ENCODE peak calls at places on chromosome 4, in nine cellular contexts. Q, F, K, Y, X, A, H, T and Z are unnamed samples.
A peak's percentile ranks its signal among the peaks of the same experiment; 100 is the strongest.

GRCh38 chr4:185837415-185838103 is 25.6 kb upstream of the SORBS2 start:
- DNase-seq in Q (no peak), F (no peak), X (no peak), T (no peak), H (no peak), A (no peak), K (no peak), Y (no peak), Z (no peak)

GRCh38 chr4:111788046-111788642 is 357.1 kb upstream of the FAM241A start:
- DNase-seq in K (no peak), F (no peak), X (no peak), Q (no peak), Y (peak; percentile 67), T (no peak), H (no peak), A (no peak), Z (no peak)

GRCh38 chr4:140851032-140851636 is 94.9 kb upstream of the TBC1D9 start:
- DNase-seq in F (peak; percentile 51), T (no peak), Q (no peak), K (no peak), Y (no peak), A (no peak), X (no peak), H (peak; percentile 26), Z (peak; percentile 14)

GRCh38 chr4:146095091-146095690 is 80.3 kb upstream of the LSM6 start:
- DNase-seq in H (no peak), X (no peak), A (no peak), Q (no peak), K (no peak), Y (no peak), T (no peak), F (peak; percentile 59), Z (no peak)

GRCh38 chr4:100356172-100356571 is 161.7 kb downstream of the EMCN start:
- DNase-seq in T (no peak), F (no peak), A (no peak), X (no peak), H (no peak), Y (no peak), Q (peak; percentile 41), K (no peak), Z (no peak)

GRCh38 chr4:122243785-122244184 is 91.7 kb downstream of the BLTP1 start:
- DNase-seq in H (no peak), Q (no peak), Y (no peak), T (no peak), A (no peak), F (no peak), K (no peak), X (no peak), Z (no peak)

GRCh38 chr4:149291463-149291862 is 524.2 kb downstream of the IQCM start:
- DNase-seq in A (no peak), T (no peak), Q (no peak), Y (no peak), H (no peak), X (no peak), K (no peak), F (peak; percentile 9), Z (peak; percentile 17)

GRCh38 chr4:128862608-128863313 is 53.3 kb downstream of the JADE1 start:
- DNase-seq in K (no peak), Y (no peak), H (no peak), F (no peak), T (no peak), X (no peak), Q (no peak), A (peak; percentile 24), Z (no peak)

GRCh38 chr4:94936854-94937253 is 179.1 kb downstream of the BMPR1B start:
- DNase-seq in H (no peak), T (no peak), X (no peak), F (no peak), Q (no peak), Y (no peak), K (no peak), A (no peak), Z (no peak)

GRCh38 chr4:7347981-7348380 is 86.7 kb downstream of the PSAPL1 start:
- DNase-seq in T (no peak), K (no peak), Q (no peak), X (no peak), A (no peak), Y (no peak), H (no peak), F (peak; percentile 28), Z (no peak)

GRCh38 chr4:125021189-125021588 is 293.6 kb upstream of the FAT4 start:
- DNase-seq in T (no peak), Q (no peak), Y (no peak), H (no peak), F (no peak), K (no peak), X (no peak), A (no peak), Z (no peak)

GRCh38 chr4:125022855-125023501 is 291.8 kb upstream of the FAT4 start:
- DNase-seq in H (no peak), F (no peak), T (no peak), K (no peak), Y (no peak), A (no peak), X (no peak), Q (no peak), Z (no peak)

GRCh38 chr4:125016892-125017299 is 297.9 kb upstream of the FAT4 start:
- DNase-seq in H (no peak), X (no peak), T (no peak), Q (no peak), Y (no peak), A (no peak), K (no peak), F (no peak), Z (no peak)

DNA sequence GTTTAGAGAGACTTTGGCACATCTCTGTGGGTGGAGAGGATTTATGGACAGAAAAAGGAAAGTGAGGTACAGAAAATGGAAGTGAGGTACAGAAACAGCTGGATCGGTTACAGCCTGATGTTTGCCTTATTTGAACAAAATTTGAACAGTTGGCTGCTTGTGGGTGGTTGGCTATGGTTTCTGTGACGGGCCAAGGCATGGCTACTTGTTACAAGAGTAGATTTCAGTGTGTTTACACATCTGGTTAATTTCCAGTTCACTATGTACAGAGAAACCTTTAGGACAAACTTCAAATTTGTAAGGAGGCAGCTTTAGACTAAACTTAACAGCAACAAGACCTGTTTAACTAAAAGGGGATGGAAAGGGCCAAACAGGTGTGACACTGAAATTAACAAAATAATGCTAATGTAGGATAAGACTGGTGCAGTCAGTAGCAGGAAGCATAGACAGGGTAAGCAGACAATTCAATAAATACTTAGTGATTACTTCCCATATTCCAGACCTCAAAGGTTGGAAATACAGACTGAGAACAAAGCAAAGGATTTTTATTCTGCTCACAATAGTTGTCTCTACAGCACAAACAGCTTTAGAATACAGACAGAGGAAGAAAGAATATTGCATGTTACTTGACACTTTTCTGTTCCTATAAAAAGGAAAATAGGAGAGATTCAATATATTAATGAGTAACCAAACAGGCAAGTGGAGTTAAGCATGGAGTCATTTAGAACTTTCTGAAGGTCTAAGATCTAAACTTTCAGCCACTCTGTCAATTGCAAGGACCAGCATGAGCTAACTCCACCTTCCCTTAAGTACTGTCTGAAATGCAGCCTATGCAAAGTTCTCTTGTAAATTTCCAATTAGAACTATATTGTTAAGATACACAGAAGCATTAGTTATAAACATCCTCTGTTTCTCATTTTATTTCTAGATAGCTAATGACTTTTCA is 294.4 kb upstream of the FAT4 start:
- DNase-seq in K (no peak), F (no peak), Y (no peak), X (no peak), H (no peak), Q (no peak), A (no peak), T (no peak), Z (no peak)
- H3K27ac ChIP-seq in K (no peak overlapping the region), F (no peak overlapping the region), Y (no peak overlapping the region), X (no peak overlapping the region), H (no peak overlapping the region), Q (no peak overlapping the region), A (no peak overlapping the region), T (no peak overlapping the region), Z (peak overlapping the region; percentile 4)

DNA sequence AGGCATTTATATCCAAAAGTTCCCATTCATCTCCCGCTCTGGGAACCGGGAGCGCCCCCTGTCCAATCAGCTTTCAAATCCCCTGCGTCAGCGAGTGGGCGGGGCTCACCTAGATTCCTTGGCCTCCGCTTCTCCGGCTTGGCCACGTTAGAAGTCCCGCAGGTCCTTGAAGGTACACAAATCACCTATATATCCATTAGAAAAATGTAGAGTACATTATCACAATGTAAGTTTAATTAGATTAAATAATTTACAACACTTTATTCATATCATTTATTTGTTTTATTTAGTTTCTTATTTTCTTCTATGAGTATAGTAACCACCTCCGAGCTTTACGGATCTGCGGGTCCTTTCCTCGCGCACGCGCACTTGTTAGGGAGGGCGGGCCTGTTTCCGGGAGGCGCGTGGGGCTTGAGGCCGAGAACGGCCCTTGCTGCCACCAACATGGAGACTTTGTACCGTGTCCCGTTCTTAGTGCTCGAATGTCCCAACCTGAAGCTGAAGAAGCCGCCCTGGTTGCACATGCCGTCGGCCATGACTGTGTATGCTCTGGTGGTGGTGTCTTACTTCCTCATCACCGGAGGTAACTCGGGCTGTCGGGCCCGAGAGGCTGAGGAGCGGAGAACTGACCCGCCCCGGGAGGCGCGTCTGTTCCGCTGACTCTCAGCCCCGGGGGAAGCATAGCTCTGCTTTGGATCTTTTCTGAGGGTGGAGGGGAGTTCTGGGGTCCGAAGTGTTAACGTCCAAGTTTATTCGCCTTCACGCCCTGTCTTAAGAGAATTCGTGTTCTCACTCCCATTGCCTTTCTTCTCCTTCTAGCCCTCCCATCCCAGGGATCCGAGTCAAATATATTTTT is at the start of gene OSTC:
- DNase-seq in K (peak; percentile 85), H (peak; percentile 93), Y (peak; percentile 92), X (peak; percentile 97), F (peak; percentile 96), A (peak; percentile 90), Q (peak; percentile 79), T (peak; percentile 96), Z (peak; percentile 98)
- H3K27ac ChIP-seq in K (peak within 1 kb of the TSS; percentile 85), H (peak within 1 kb of the TSS; percentile 96), Y (no peak within 1 kb of the TSS), X (peak within 1 kb of the TSS; percentile 92), F (peak within 1 kb of the TSS; percentile 98), A (peak within 1 kb of the TSS; percentile 94), Q (peak within 1 kb of the TSS; percentile 73), T (peak within 1 kb of the TSS; percentile 87), Z (peak within 1 kb of the TSS; percentile 89)

GRCh38 chr4:15234101-15234500 is 193.7 kb upstream of the C1QTNF7 start:
- DNase-seq in Q (peak; percentile 52), A (no peak), T (no peak), X (no peak), H (peak; percentile 35), K (no peak), F (peak; percentile 92), Y (no peak), Z (no peak)
- H3K27ac ChIP-seq in Q (peak overlapping the region; percentile 66), A (no peak overlapping the region), T (peak overlapping the region; percentile 64), X (no peak overlapping the region), H (peak overlapping the region; percentile 48), K (peak overlapping the region; percentile 75), F (peak overlapping the region; percentile 97), Y (no peak overlapping the region), Z (no peak overlapping the region)

GRCh38 chr4:159396151-159396550 is 293.3 kb downstream of the RAPGEF2 start:
- DNase-seq in Q (no peak), X (no peak), Y (no peak), H (no peak), A (no peak), K (no peak), F (no peak), T (no peak), Z (no peak)

GRCh38 chr4:159398236-159398638 is 295.4 kb downstream of the RAPGEF2 start:
- DNase-seq in Y (no peak), Q (no peak), K (no peak), H (no peak), F (no peak), A (no peak), T (no peak), X (no peak), Z (no peak)

GRCh38 chr4:159400782-159401712 is 298.2 kb downstream of the RAPGEF2 start:
- DNase-seq in K (no peak), A (no peak), Q (no peak), Y (no peak), T (no peak), F (peak; percentile 46), X (no peak), H (no peak), Z (no peak)

GRCh38 chr4:159401791-159402380 is 299.0 kb downstream of the RAPGEF2 start:
- DNase-seq in A (no peak), T (no peak), X (no peak), Q (peak; percentile 34), F (peak; percentile 93), Y (no peak), H (no peak), K (no peak), Z (no peak)
- H3K27ac ChIP-seq in A (no peak overlapping the region), T (peak overlapping the region; percentile 58), X (no peak overlapping the region), Q (peak overlapping the region; percentile 77), F (peak overlapping the region; percentile 97), Y (no peak overlapping the region), H (no peak overlapping the region), K (no peak overlapping the region), Z (no peak overlapping the region)